ENCODE peak calls at places on chromosomes 16 and 17, in four cellular contexts. O is stimulated activated CD4-positive, alpha-beta T cell treated with anti-CD3 and anti-CD28 coated beads, TNF-alpha, amount 100 ng/mL, for 48 hours; B is cardiac fibroblast; E is left cardiac atrium. Z is an unnamed sample.

GRCh38 chr16:57993452-57993851 is 7.0 kb downstream of the ZNF319 start:
- DNase-seq in O (no peak), B (no peak), E (no peak), Z (no peak)

GRCh38 chr16:3961449-3961849 is 80.9 kb upstream of the CREBBP start:
- DNase-seq in B (no peak), O (no peak), E (no peak), Z (no peak)

GRCh38 chr17:75048396-75048933 is 1.4 kb downstream of the KCTD2 start:
- DNase-seq in B (no peak), E (peak), O (no peak), Z (no peak)

GRCh38 chr16:21626659-21627277 is 25.6 kb downstream of the IGSF6 start:
- DNase-seq in E (no peak), O (no peak), B (peak), Z (no peak)

GRCh38 chr16:89114159-89114981 is 20.7 kb downstream of the ACSF3 start:
- DNase-seq in B (peak), E (no peak), O (no peak), Z (no peak)

GRCh38 chr17:41264599-41264998 is 579 bp upstream of the KRTAP9-6 start:
- DNase-seq in E (no peak), O (no peak), B (no peak), Z (no peak)

GRCh38 chr17:45743626-45744326 is 40.3 kb upstream of the CRHR1 start:
- DNase-seq in B (no peak), O (no peak), E (no peak), Z (no peak)

GRCh38 chr17:65712383-65713267 is 151.2 kb upstream of the AXIN2 start:
- DNase-seq in B (no peak), O (no peak), E (no peak), Z (no peak)

GRCh38 chr17:42846594-42847280 is 2.4 kb downstream of the AOC2 start:
- DNase-seq in B (peak), O (no peak), E (peak), Z (no peak)

GRCh38 chr17:57732062-57732461 is 13.0 kb downstream of the CCDC182 start:
- DNase-seq in E (no peak), B (no peak), O (no peak), Z (no peak)

GRCh38 chr17:4858068-4858879 is 25.1 kb downstream of the MINK1 start:
- DNase-seq in B (peak), E (peak), O (no peak), Z (no peak)

GRCh38 chr16:31181102-31181830 is 1.3 kb downstream of the FUS start:
- DNase-seq in O (no peak), B (peak), E (peak), Z (no peak)

GRCh38 chr17:74815671-74816370 is 39.7 kb upstream of the NAT9 start:
- DNase-seq in E (no peak), O (no peak), B (no peak), Z (peak)

GRCh38 chr16:3095869-3096268 is 3.2 kb downstream of the ZSCAN10 start:
- DNase-seq in O (no peak), E (no peak), B (peak), Z (no peak)

GRCh38 chr16:4935231-4935855 is 1.6 kb downstream of the PPL start:
- DNase-seq in O (no peak), E (peak), B (peak), Z (no peak)

GRCh38 chr16:31456988-31457360 is 2.3 kb upstream of the ARMC5 start:
- DNase-seq in O (no peak), B (no peak), E (no peak), Z (no peak)

GRCh38 chr17:63634816-63635215 is 12.6 kb downstream of the MAP3K3 start:
- DNase-seq in O (no peak), E (no peak), B (no peak), Z (no peak)

GRCh38 chr16:57609541-57610401 is 18.7 kb upstream of the ADGRG1 start:
- DNase-seq in E (no peak), B (no peak), O (peak), Z (no peak)

GRCh38 chr17:67280279-67280678 is 35.3 kb upstream of the HELZ start:
- DNase-seq in E (peak), B (peak), O (no peak), Z (no peak)

GRCh38 chr17:29158096-29158495 is 22.1 kb downstream of the MYO18A start:
- DNase-seq in O (no peak), E (no peak), B (no peak), Z (no peak)

GRCh38 chr17:40493697-40494096 is 7.7 kb downstream of the TNS4 start:
- DNase-seq in O (no peak), B (no peak), E (no peak), Z (no peak)

GRCh38 chr16:47966325-47966724 is 189.5 kb downstream of the ABCC12 start:
- DNase-seq in O (no peak), E (no peak), B (no peak), Z (no peak)

GRCh38 chr17:21201302-21201602 is 12.7 kb downstream of the TMEM11 start:
- DNase-seq in E (no peak), B (no peak), O (no peak), Z (no peak)

GRCh38 chr17:64707077-64707591 is 45.0 kb upstream of the SMURF2 start:
- DNase-seq in O (no peak), B (peak), E (peak), Z (no peak)

GRCh38 chr16:14003119-14003570 is 68.0 kb upstream of the MRTFB start:
- DNase-seq in O (no peak), B (peak), E (peak), Z (peak)

GRCh38 chr16:84607694-84608093 is 10.2 kb downstream of the COTL1 start:
- DNase-seq in O (no peak), E (no peak), B (no peak), Z (peak)

GRCh38 chr16:85662036-85662812 is 26.5 kb downstream of the GINS2 start:
- DNase-seq in E (peak), O (no peak), B (no peak), Z (no peak)

GRCh38 chr17:63940584-63940983 is 8.5 kb upstream of the CD79B start:
- DNase-seq in O (no peak), E (no peak), B (no peak), Z (no peak)

GRCh38 chr17:81513669-81514484 is 1.3 kb upstream of the ACTG1 start:
- DNase-seq in B (peak), O (no peak), E (peak), Z (no peak)

GRCh38 chr16:57335361-57335760 is 23.2 kb upstream of the CCL22 start:
- DNase-seq in E (no peak), B (peak), O (no peak), Z (no peak)

GRCh38 chr16:88803264-88803987 is at the start of gene CDT1:
- DNase-seq in B (peak), O (peak), E (peak), Z (no peak)

GRCh38 chr17:78272181-78272913 is 40.9 kb downstream of the TMEM235 start:
- DNase-seq in O (peak), B (peak), E (peak), Z (peak)

GRCh38 chr16:70687172-70687531 is 1.3 kb upstream of the MTSS2 start:
- DNase-seq in O (no peak), B (no peak), E (no peak), Z (no peak)

GRCh38 chr17:47225436-47225858 is 16.3 kb downstream of the MYL4 start:
- DNase-seq in B (peak), O (no peak), E (peak), Z (no peak)

GRCh38 chr16:49269231-49269630 is 12.4 kb downstream of the CBLN1 start:
- DNase-seq in O (no peak), E (no peak), B (no peak), Z (no peak)